ENCODE peak calls at places on chromosomes 1 and 21, in nine cellular contexts. A, T, E, Y, C, M, V, J and D are unnamed samples.

GRCh38 chr21:44761011-44761729 is 40.5 kb downstream of the UBE2G2 start:
- DNase-seq in A (no peak), T (peak), E (no peak), Y (no peak), C (no peak), M (no peak), V (no peak), J (no peak), D (peak)

GRCh38 chr1:31683997-31684396 is 19.8 kb downstream of the COL16A1 start:
- DNase-seq in A (no peak), T (peak), E (no peak), Y (no peak), C (no peak), M (no peak), V (no peak), J (peak), D (no peak)

GRCh38 chr1:234260578-234260977 is 112.7 kb upstream of the COA6 start:
- DNase-seq in A (no peak), T (no peak), E (no peak), Y (no peak), C (peak), M (no peak), V (no peak), J (no peak), D (no peak)

GRCh38 chr1:24555591-24556413 is at the start of gene NCMAP:
- DNase-seq in A (peak), T (peak), E (no peak), Y (no peak), C (peak), M (no peak), V (peak), J (no peak), D (no peak)

GRCh38 chr1:147840909-147841308 is 61.7 kb upstream of the GJA8 start:
- DNase-seq in A (no peak), T (peak), E (no peak), Y (no peak), C (no peak), M (peak), V (no peak), J (peak), D (no peak)

GRCh38 chr1:21931171-21932093 is 5.7 kb downstream of the HSPG2 start:
- DNase-seq in A (no peak), T (peak), E (peak), Y (no peak), C (peak), M (peak), V (no peak), J (peak), D (no peak)

GRCh38 chr21:26127073-26127814 is 43.3 kb downstream of the APP start:
- DNase-seq in A (no peak), T (no peak), E (no peak), Y (no peak), C (no peak), M (no peak), V (no peak), J (no peak), D (no peak)

GRCh38 chr1:161106434-161106833 is 8.3 kb downstream of the KLHDC9 start:
- DNase-seq in A (no peak), T (no peak), E (no peak), Y (no peak), C (no peak), M (no peak), V (no peak), J (no peak), D (no peak)

GRCh38 chr21:42777757-42778344 is 101.5 kb downstream of the WDR4 start:
- DNase-seq in A (no peak), T (no peak), E (no peak), Y (no peak), C (no peak), M (no peak), V (no peak), J (no peak), D (no peak)

GRCh38 chr1:24984300-24984699 is 54.2 kb upstream of the RUNX3 start:
- DNase-seq in A (no peak), T (no peak), E (no peak), Y (no peak), C (no peak), M (no peak), V (no peak), J (no peak), D (no peak)

GRCh38 chr1:207845109-207845508 is 65.8 kb downstream of the CD34 start:
- DNase-seq in A (no peak), T (no peak), E (no peak), Y (no peak), C (peak), M (no peak), V (no peak), J (peak), D (no peak)

GRCh38 chr1:229563701-229564100 is 5.2 kb upstream of the ABCB10 start:
- DNase-seq in A (no peak), T (peak), E (no peak), Y (no peak), C (no peak), M (peak), V (no peak), J (peak), D (no peak)

GRCh38 chr1:227891223-227891954 is 56.3 kb downstream of the WNT9A start:
- DNase-seq in A (no peak), T (no peak), E (no peak), Y (no peak), C (peak), M (no peak), V (peak), J (no peak), D (no peak)

GRCh38 chr1:71047635-71048607 is at the start of gene PTGER3:
- DNase-seq in A (peak), T (peak), E (peak), Y (no peak), C (peak), M (peak), V (peak), J (peak), D (peak)

GRCh38 chr1:206568256-206568655 is 44.0 kb downstream of the EIF2D start:
- DNase-seq in A (peak), T (no peak), E (no peak), Y (no peak), C (no peak), M (no peak), V (peak), J (no peak), D (no peak)

GRCh38 chr1:155168456-155169210 is 4.5 kb downstream of the KRTCAP2 start:
- DNase-seq in A (no peak), T (no peak), E (no peak), Y (no peak), C (peak), M (no peak), V (no peak), J (no peak), D (no peak)

GRCh38 chr1:193457676-193458075 is 271.3 kb upstream of the B3GALT2 start:
- DNase-seq in A (no peak), T (no peak), E (no peak), Y (no peak), C (no peak), M (peak), V (no peak), J (peak), D (no peak)

GRCh38 chr1:160400284-160400645 is at the start of gene VANGL2:
- DNase-seq in A (peak), T (peak), E (peak), Y (no peak), C (peak), M (peak), V (peak), J (peak), D (peak)

GRCh38 chr1:232586679-232587078 is 43.3 kb downstream of the SIPA1L2 start:
- DNase-seq in A (no peak), T (no peak), E (no peak), Y (no peak), C (no peak), M (no peak), V (no peak), J (no peak), D (no peak)

GRCh38 chr21:44805859-44806258 is 4.2 kb upstream of the UBE2G2 start:
- DNase-seq in A (no peak), T (no peak), E (no peak), Y (no peak), C (no peak), M (no peak), V (no peak), J (no peak), D (no peak)

GRCh38 chr1:60765204-60765603 is 317.2 kb upstream of the NFIA start:
- DNase-seq in A (no peak), T (peak), E (peak), Y (no peak), C (no peak), M (peak), V (no peak), J (peak), D (peak)

GRCh38 chr1:178725603-178726517 is 816 bp downstream of the RALGPS2 start:
- DNase-seq in A (peak), T (peak), E (peak), Y (peak), C (no peak), M (peak), V (peak), J (peak), D (peak)

GRCh38 chr21:30482130-30482529 is 2.0 kb upstream of the KRTAP19-1 start:
- DNase-seq in A (no peak), T (no peak), E (no peak), Y (no peak), C (no peak), M (no peak), V (no peak), J (no peak), D (no peak)

GRCh38 chr1:81799939-81800740 is 594 bp upstream of the ADGRL2 start:
- DNase-seq in A (no peak), T (peak), E (no peak), Y (no peak), C (peak), M (peak), V (no peak), J (peak), D (peak)

GRCh38 chr1:235500971-235501540 is 3.2 kb downstream of the B3GALNT2 start:
- DNase-seq in A (no peak), T (peak), E (no peak), Y (no peak), C (no peak), M (peak), V (no peak), J (no peak), D (no peak)

GRCh38 chr1:26016944-26017545 is 4.5 kb upstream of the EXTL1 start:
- DNase-seq in A (peak), T (peak), E (no peak), Y (no peak), C (no peak), M (peak), V (peak), J (no peak), D (no peak)

GRCh38 chr21:28742527-28742926 is 250.2 kb downstream of the LTN1 start:
- DNase-seq in A (no peak), T (no peak), E (peak), Y (no peak), C (no peak), M (peak), V (no peak), J (no peak), D (no peak)